ENCODE peak calls at places on chromosomes 16 and 17, in eight cellular contexts. E, N, V, U, Q, D, K and H are unnamed samples. For H3K4me1, the result is how much of the 10 kb centered on the place peaks cover.

GRCh38 chr16:15032547-15033308 is 23.1 kb downstream of the NTAN1 start:
- DNase-seq in E (peak), V (peak), D (no peak), N (no peak), K (no peak), Q (no peak), U (no peak), H (no peak)

GRCh38 chr17:18327093-18327492 is 12.0 kb downstream of the SMCR8 start:
- DNase-seq in V (no peak), N (no peak), E (no peak), K (no peak), D (no peak), Q (no peak), U (no peak), H (no peak)

GRCh38 chr17:67675481-67675880 is 42.3 kb upstream of the NOL11 start:
- DNase-seq in D (no peak), V (no peak), Q (no peak), E (no peak), K (no peak), N (no peak), U (no peak), H (no peak)

GRCh38 chr16:67435758-67436164 is 4.8 kb downstream of the HSD11B2 start:
- DNase-seq in E (no peak), D (no peak), N (peak), Q (no peak), V (no peak), K (no peak), U (no peak), H (no peak)

GRCh38 chr17:16003841-16004240 is 4.2 kb downstream of the TTC19 start:
- DNase-seq in D (no peak), U (no peak), N (no peak), E (no peak), K (peak), V (no peak), Q (no peak), H (no peak)

GRCh38 chr17:61461967-61462733 is 9.9 kb downstream of the TBX4 start:
- DNase-seq in E (no peak), N (peak), Q (no peak), K (no peak), U (no peak), V (no peak), D (no peak), H (peak)

GRCh38 chr16:73066321-73066926 is 18.5 kb upstream of the ZFHX3 start:
- DNase-seq in D (peak), V (no peak), E (no peak), Q (no peak), N (peak), U (no peak), K (no peak), H (no peak)

GRCh38 chr16:67000384-67001158 is 12.2 kb downstream of the CES4A start:
- DNase-seq in V (peak), N (peak), U (peak), K (peak), D (no peak), E (no peak), Q (no peak), H (peak)

GRCh38 chr17:1736348-1737281 is 6.1 kb upstream of the SERPINF2 start:
- DNase-seq in V (no peak), K (no peak), N (no peak), E (no peak), D (no peak), Q (no peak), U (no peak), H (peak)

GRCh38 chr17:15942207-15942833 is 2.6 kb upstream of the ADORA2B start:
- DNase-seq in K (peak), Q (no peak), U (no peak), D (no peak), E (no peak), V (no peak), N (no peak), H (no peak)

GRCh38 chr16:53056528-53056881 is 1.7 kb downstream of the CHD9 start:
- DNase-seq in K (peak), E (peak), U (no peak), Q (no peak), N (no peak), D (no peak), V (no peak), H (peak)

GRCh38 chr16:15880909-15881308 is 7.5 kb downstream of the CEP20 start:
- DNase-seq in V (no peak), Q (no peak), N (no peak), K (no peak), U (no peak), E (no peak), D (no peak), H (no peak)

GRCh38 chr17:30429155-30429554 is 48.1 kb upstream of the GOSR1 start:
- DNase-seq in N (no peak), E (peak), D (no peak), V (no peak), U (no peak), K (no peak), Q (no peak), H (peak)

GRCh38 chr17:39629494-39629880 is 2.7 kb downstream of the PPP1R1B start:
- DNase-seq in U (no peak), D (no peak), N (no peak), V (no peak), K (no peak), E (no peak), Q (no peak), H (no peak)

GRCh38 chr17:80659651-80660050 is 115.0 kb downstream of the RPTOR start:
- DNase-seq in E (no peak), Q (no peak), N (no peak), U (no peak), D (no peak), K (no peak), V (no peak), H (no peak)

GRCh38 chr16:85331685-85332084 is 219.4 kb upstream of the CIBAR2 start:
- DNase-seq in V (no peak), K (no peak), E (no peak), Q (peak), N (no peak), U (no peak), D (no peak), H (no peak)

GRCh38 chr17:21418446-21419298 is 42.5 kb downstream of the KCNJ12 start:
- DNase-seq in E (no peak), Q (no peak), N (no peak), U (no peak), D (no peak), K (no peak), V (no peak), H (no peak)

GRCh38 chr16:56102159-56102798 is 89.0 kb upstream of the GNAO1 start:
- DNase-seq in Q (no peak), E (no peak), V (no peak), N (peak), D (no peak), K (no peak), U (peak), H (no peak)

GRCh38 chr16:13070268-13070667 is 168.9 kb downstream of the SHISA9 start:
- DNase-seq in K (no peak), V (no peak), D (peak), E (no peak), U (peak), N (peak), Q (no peak), H (no peak)

GRCh38 chr16:81738831-81739496 is 40.1 kb upstream of the PLCG2 start:
- DNase-seq in Q (no peak), N (no peak), K (no peak), V (no peak), E (no peak), U (no peak), D (no peak), H (no peak)

GRCh38 chr16:54178491-54178976 is 108.1 kb downstream of the IRX3 start:
- DNase-seq in U (no peak), Q (no peak), D (peak), V (no peak), E (no peak), K (no peak), N (peak), H (no peak)

GRCh38 chr17:78185981-78186688 is 717 bp downstream of the TK1 start:
- DNase-seq in E (peak), V (peak), U (peak), Q (no peak), D (no peak), N (peak), K (no peak), H (no peak)

GRCh38 chr17:17874478-17874877 is 37.7 kb upstream of the SREBF1 start:
- DNase-seq in V (no peak), N (no peak), U (peak), E (peak), K (no peak), D (no peak), Q (no peak), H (peak)

GRCh38 chr16:68183033-68183432 is 52.9 kb downstream of the ESRP2 start:
- DNase-seq in E (no peak), K (no peak), Q (no peak), N (no peak), D (no peak), U (no peak), V (no peak), H (no peak)

GRCh38 chr17:7650509-7651096 is at the start of gene ATP1B2:
- DNase-seq in N (peak), D (peak), E (no peak), U (peak), V (peak), K (peak), Q (no peak), H (peak)

GRCh38 chr16:30112197-30113030 is 923 bp downstream of the GDPD3 start:
- DNase-seq in N (peak), K (no peak), E (no peak), U (peak), Q (no peak), V (peak), D (no peak), H (peak)

GRCh38 chr16:77385481-77385880 is 49.4 kb downstream of the ADAMTS18 start:
- DNase-seq in D (no peak), K (no peak), Q (no peak), V (no peak), U (no peak), N (no peak), E (no peak), H (no peak)

GRCh38 chr16:26765087-26765486 is 301.6 kb upstream of the C16orf82 start:
- DNase-seq in Q (no peak), D (no peak), V (peak), E (no peak), N (peak), U (peak), K (no peak), H (no peak)

GRCh38 chr17:81329279-81329926 is 34.3 kb upstream of the SLC38A10 start:
- DNase-seq in V (no peak), Q (peak), E (peak), K (peak), U (peak), N (peak), D (no peak), H (peak)

GRCh38 chr17:56319531-56319930 is 166.3 kb downstream of the ANKFN1 start:
- DNase-seq in K (peak), E (peak), U (peak), D (peak), Q (peak), N (peak), V (peak), H (peak)

GRCh38 chr17:27878776-27879562 is 14.2 kb downstream of the LYRM9 start:
- DNase-seq in U (no peak), D (no peak), E (no peak), K (no peak), V (peak), Q (no peak), N (no peak), H (no peak)

GRCh38 chr17:56902350-56902749 is 11.5 kb downstream of the TRIM25 start:
- DNase-seq in Q (no peak), K (peak), V (no peak), D (no peak), N (no peak), E (peak), U (peak), H (peak)

GRCh38 chr16:546909-547770 is 13.1 kb upstream of the PRR35 start:
- DNase-seq in D (no peak), N (peak), V (peak), K (peak), Q (no peak), U (peak), E (no peak), H (no peak)

DNA sequence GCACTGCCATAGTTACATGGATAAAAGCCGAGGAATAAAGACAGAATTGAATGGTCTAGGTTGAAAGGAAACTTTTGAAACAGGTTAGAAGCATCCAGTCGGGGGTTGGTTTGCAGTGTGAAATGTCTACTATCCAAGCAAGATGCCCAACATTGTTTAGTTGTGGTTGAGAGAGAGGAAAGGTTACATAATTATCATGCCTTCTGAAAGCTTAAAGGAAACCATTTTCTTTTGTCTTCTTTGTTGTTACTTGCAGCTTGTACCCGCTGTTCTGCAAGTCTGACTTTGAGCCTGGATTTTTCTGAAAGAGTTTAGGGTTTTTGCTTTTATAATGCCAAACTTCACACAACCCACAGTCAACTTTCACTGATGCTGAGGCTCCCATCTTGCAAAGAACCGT is 167.9 kb downstream of the AXIN2 start:
- DNase-seq in D (no peak), U (no peak), K (no peak), E (peak), V (no peak), N (no peak), Q (no peak), H (peak)
- H3K4me3 ChIP-seq in D (no peak), U (no peak), K (no peak), E (no peak), V (no peak), N (no peak), Q (no peak), H (no peak)

DNA sequence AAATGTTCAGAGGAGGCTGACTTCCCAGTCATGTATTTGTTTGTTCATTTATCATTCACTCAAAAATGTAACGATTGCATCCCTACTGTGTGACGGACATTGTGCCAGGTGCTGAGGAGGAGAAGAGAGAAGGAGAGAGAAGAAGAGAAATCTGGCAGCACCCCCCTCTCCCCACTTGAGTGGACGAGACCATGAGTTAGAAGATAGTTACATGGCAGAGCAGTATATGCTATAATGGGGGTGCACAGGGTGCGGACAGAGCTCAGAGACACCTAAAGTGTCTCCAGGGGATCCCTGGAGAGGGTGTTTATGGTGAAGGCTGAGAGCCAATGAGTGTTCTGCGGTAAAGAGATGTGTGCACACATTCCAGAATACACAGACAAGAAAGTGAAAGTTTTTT is 6.6 kb upstream of the JPH3 start:
- DNase-seq in Q (no peak), D (no peak), N (no peak), E (no peak), V (no peak), K (no peak), U (no peak), H (no peak)
- H3K9ac ChIP-seq in Q (no peak), D (no peak), N (no peak), E (no peak), V (no peak), K (no peak), U (no peak), H (no peak)

GRCh38 chr16:23587726-23588125 is 8.4 kb downstream of the NDUFAB1 start:
- DNase-seq in K (no peak), V (no peak), U (peak), E (peak), N (no peak), Q (no peak), D (no peak), H (peak)
- H3K4me1 ChIP-seq in K (under half), V (under half), U (under half), E (under half), N (under half), Q (under half), D (under half), H (under half)

GRCh38 chr17:50663812-50664374 is 29.2 kb downstream of the ABCC3 start:
- DNase-seq in K (no peak), D (no peak), N (no peak), E (no peak), V (no peak), Q (no peak), U (no peak), H (no peak)
- H3K4me3 ChIP-seq in K (no peak), D (no peak), N (no peak), E (no peak), V (no peak), Q (no peak), U (no peak), H (no peak)

GRCh38 chr16:1713331-1713730 is 7.3 kb downstream of the MAPK8IP3 start:
- DNase-seq in U (no peak), N (no peak), V (no peak), Q (no peak), D (no peak), E (no peak), K (no peak), H (no peak)

GRCh38 chr16:1712791-1713261 is 6.8 kb downstream of the MAPK8IP3 start:
- DNase-seq in N (no peak), E (peak), D (no peak), U (no peak), K (peak), Q (no peak), V (no peak), H (peak)

GRCh38 chr16:1715220-1715619 is 9.2 kb downstream of the MAPK8IP3 start:
- DNase-seq in K (no peak), U (no peak), Q (no peak), E (no peak), V (no peak), N (no peak), D (no peak), H (no peak)

GRCh38 chr16:1710811-1711507 is 5.0 kb downstream of the MAPK8IP3 start:
- DNase-seq in N (no peak), E (no peak), U (no peak), K (no peak), D (no peak), V (no peak), Q (no peak), H (no peak)

DNA sequence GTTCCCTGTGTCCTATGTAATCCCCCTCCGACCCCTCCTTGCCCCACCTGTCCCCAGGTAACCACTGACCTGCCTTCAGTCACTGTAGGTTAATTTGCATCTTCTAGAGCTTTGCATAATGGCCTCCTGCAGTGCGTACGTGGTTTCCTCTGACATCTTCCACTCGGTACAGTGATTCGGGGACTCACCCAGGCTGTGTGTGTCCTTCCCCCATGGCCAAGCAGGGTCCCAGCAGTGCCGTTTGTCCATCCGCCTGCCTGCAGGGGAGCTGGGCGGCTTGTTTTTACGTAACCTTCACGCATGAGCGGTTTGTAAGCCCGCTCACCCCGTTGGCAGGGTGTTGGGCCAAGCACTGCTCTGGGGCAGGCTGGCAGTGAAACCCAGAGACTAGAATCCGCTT is 7.9 kb downstream of the MAPK8IP3 start:
- DNase-seq in D (no peak), Q (no peak), K (no peak), N (no peak), V (no peak), U (peak), E (no peak), H (no peak)
- H3K9ac ChIP-seq in D (peak), Q (no peak), K (no peak), N (no peak), V (no peak), U (no peak), E (no peak), H (no peak)

GRCh38 chr16:63061319-63061718 is 1025.1 kb upstream of the CDH8 start:
- DNase-seq in U (peak), E (no peak), V (no peak), N (no peak), D (no peak), K (no peak), Q (no peak), H (no peak)

GRCh38 chr16:63067141-63067540 is 1030.9 kb upstream of the CDH8 start:
- DNase-seq in N (peak), K (no peak), V (no peak), D (no peak), E (no peak), Q (no peak), U (peak), H (no peak)

DNA sequence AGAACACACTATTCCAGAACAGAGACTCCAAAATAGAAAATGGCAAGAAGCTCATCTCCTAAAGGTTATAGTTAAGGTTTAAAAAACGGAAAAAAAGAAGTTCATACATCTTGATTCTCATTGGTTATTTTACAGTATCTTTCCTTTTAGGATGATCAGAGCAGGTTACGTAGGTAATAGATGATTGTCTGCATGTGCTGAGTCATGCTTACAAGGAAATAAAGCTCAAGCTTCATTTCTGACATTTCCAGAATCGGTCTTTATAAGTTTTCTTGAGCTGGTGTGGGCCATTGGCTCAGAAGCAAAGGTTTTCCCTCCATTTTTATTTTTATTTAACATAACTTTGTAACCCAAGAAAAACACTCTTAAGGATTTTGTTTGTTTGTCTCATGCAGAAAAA is 1030.3 kb upstream of the CDH8 start:
- DNase-seq in V (no peak), E (no peak), U (peak), N (no peak), K (no peak), D (no peak), Q (no peak), H (no peak)
- H3K4me1 ChIP-seq in V (under half), E (under half), U (under half), N (under half), K (under half), D (under half), Q (under half), H (under half)

GRCh38 chr16:5323742-5324141 is 226.1 kb upstream of the EEF2KMT start:
- DNase-seq in U (no peak), E (peak), K (no peak), N (no peak), V (no peak), D (no peak), Q (no peak), H (no peak)
- H3K4me3 ChIP-seq in U (no peak), E (no peak), K (no peak), N (no peak), V (no peak), D (no peak), Q (no peak), H (no peak)